ENCODE peak calls at places on chromosomes 6 and 20, in five cellular contexts. S is GM23248, J is cardiac fibroblast, V is left ventricle myocardium inferior, E is fibroblast of lung. M is an unnamed sample.

GRCh38 chr20:7926767-7927166 is 13.5 kb downstream of the HAO1 start:
- DNase-seq in S (peak), J (peak), V (no peak), E (peak), M (peak)

GRCh38 chr6:143647712-143648111 is 30.1 kb upstream of the PHACTR2 start:
- DNase-seq in S (no peak), J (no peak), V (no peak), E (no peak), M (no peak)

GRCh38 chr6:168167431-168168315 is 88.7 kb upstream of the FRMD1 start:
- DNase-seq in S (no peak), J (no peak), V (no peak), E (no peak), M (no peak)

GRCh38 chr6:169194737-169195136 is 58.9 kb downstream of the THBS2 start:
- DNase-seq in S (no peak), J (no peak), V (no peak), E (no peak), M (no peak)

GRCh38 chr6:157443066-157443800 is 62.2 kb downstream of the ZDHHC14 start:
- DNase-seq in S (peak), J (peak), V (no peak), E (peak), M (no peak)

GRCh38 chr6:170449835-170450753 is 103.0 kb downstream of the PSMB1 start:
- DNase-seq in S (no peak), J (no peak), V (no peak), E (no peak), M (no peak)

GRCh38 chr20:13243826-13244376 is 22.8 kb downstream of the ISM1 start:
- DNase-seq in S (peak), J (no peak), V (no peak), E (no peak), M (no peak)

GRCh38 chr20:11807070-11807741 is 110.5 kb upstream of the BTBD3 start:
- DNase-seq in S (peak), J (peak), V (no peak), E (peak), M (peak)

GRCh38 chr6:108337721-108338120 is 42.9 kb downstream of the AFG1L start:
- DNase-seq in S (no peak), J (peak), V (no peak), E (no peak), M (no peak)

GRCh38 chr6:136599324-136600011 is 49.2 kb upstream of the MAP7 start:
- DNase-seq in S (no peak), J (no peak), V (no peak), E (peak), M (no peak)

GRCh38 chr6:107847844-107848802 is 24.0 kb upstream of the SCML4 start:
- DNase-seq in S (peak), J (peak), V (peak), E (peak), M (peak)

DNA sequence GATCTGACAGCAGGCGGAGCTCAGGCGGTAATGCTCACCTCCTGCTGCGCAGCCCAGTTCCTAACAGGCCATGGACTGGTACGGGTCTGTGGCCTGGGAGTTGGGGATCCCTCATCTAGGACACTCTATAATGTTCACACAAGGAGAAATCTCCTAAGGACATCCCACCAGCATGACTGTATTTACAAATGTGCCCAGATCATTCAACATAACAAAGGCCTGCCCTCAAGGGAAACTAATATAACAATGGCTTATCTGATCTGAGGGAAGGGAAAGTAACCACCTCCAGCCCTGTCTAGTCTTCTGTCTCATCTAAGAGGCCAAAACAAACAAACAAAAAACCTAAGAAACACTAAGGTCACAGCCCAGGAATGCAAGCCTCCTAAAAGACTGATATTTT is 232.8 kb downstream of the RNGTT start:
- DNase-seq in S (peak), J (peak), V (no peak), E (peak), M (peak)
- H3K4me3 ChIP-seq in S (no peak), J (no peak), V (no peak), E (no peak), M (no peak)

DNA sequence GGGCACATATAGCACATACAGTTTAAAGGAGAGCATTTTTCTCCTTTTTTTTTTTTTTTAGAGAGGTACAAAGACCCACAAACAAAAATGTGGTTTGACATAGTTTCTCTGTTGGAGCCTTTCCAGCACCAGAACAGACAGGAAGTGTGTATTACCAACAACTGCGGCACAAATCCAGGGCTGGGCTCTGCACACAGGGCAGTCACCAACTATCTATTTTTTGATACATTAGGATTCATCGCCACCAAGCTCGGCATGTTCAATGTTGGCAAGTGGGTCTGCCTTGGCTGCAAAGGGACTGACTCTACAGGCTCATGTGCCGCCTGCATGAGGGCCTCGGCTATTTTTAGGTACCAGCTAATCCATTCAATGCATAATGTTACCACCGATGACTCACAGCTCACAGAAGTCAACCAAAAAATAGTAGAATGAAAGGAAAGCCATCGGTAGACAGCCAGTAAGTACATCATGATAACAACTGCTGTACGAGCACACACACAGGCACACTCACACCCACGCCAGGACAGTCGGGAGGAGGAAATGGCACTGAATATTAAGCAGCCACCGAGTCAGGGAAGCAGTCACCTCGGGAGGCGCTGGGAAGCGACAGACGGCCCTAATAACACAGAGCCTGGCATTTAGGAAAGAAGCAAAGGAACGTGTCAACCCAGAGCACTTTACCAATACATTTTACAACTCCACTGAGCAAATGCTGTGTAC is 81.6 kb downstream of the GMPR start:
- DNase-seq in S (peak), J (peak), V (peak), E (peak), M (peak)
- H3K4me3 ChIP-seq in S (peak), J (peak), V (peak), E (peak), M (peak)

GRCh38 chr20:58042626-58043025 is 185.8 kb downstream of the ANKRD60 start:
- DNase-seq in S (peak), J (no peak), V (no peak), E (no peak), M (no peak)
- H3K4me3 ChIP-seq in S (no peak), J (no peak), V (no peak), E (no peak), M (no peak)

GRCh38 chr6:85127179-85127498 is 322.7 kb upstream of the NT5E start:
- DNase-seq in S (no peak), J (no peak), V (no peak), E (no peak), M (no peak)

GRCh38 chr6:85127696-85128225 is 322.1 kb upstream of the NT5E start:
- DNase-seq in S (peak), J (no peak), V (no peak), E (no peak), M (peak)

GRCh38 chr6:85129881-85130280 is 320.0 kb upstream of the NT5E start:
- DNase-seq in S (peak), J (peak), V (no peak), E (no peak), M (no peak)

GRCh38 chr6:85124472-85125428 is 325.1 kb upstream of the NT5E start:
- DNase-seq in S (peak), J (peak), V (no peak), E (no peak), M (no peak)

GRCh38 chr6:85126448-85127178 is 323.3 kb upstream of the NT5E start:
- DNase-seq in S (peak), J (peak), V (peak), E (peak), M (peak)
- H3K4me3 ChIP-seq in S (peak), J (no peak), V (no peak), E (no peak), M (no peak)

DNA sequence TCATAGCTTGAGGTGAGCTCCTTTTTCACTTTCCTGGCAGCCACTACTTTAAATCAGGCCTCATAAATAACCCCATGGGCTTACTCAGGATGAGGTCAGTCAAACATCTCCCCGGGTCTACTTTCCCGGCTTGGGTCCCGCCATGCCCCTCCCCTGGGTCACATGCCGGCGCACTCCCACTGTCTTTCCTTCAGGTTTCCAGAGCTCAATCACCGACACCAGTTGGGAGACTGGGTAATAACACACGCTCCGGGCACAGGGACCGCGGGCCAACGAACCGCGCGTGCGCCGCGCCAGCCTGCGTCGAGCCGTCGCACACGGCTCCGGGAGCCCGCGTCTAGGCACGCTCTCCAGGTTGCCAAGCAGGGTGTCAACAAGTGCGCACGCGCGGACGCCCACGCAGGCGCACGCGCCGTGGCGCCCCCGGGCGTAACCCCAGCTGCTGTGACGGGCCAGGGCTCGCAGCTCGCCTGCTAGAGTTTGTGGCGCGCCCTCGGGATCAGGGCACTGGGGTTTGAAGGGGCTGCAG is 31.6 kb downstream of the TFAP2B start:
- DNase-seq in S (no peak), J (no peak), V (no peak), E (no peak), M (no peak)
- H3K4me3 ChIP-seq in S (no peak), J (no peak), V (peak), E (no peak), M (no peak)

GRCh38 chr6:125750692-125751333 is 1.4 kb downstream of the HEY2 start:
- DNase-seq in S (no peak), J (no peak), V (no peak), E (no peak), M (no peak)
- H3K4me3 ChIP-seq in S (no peak), J (no peak), V (peak), E (no peak), M (no peak)

GRCh38 chr6:18405477-18406293 is 18.5 kb downstream of the RNF144B start:
- DNase-seq in S (peak), J (peak), V (no peak), E (peak), M (peak)
- H3K4me3 ChIP-seq in S (peak), J (no peak), V (no peak), E (no peak), M (no peak)

DNA sequence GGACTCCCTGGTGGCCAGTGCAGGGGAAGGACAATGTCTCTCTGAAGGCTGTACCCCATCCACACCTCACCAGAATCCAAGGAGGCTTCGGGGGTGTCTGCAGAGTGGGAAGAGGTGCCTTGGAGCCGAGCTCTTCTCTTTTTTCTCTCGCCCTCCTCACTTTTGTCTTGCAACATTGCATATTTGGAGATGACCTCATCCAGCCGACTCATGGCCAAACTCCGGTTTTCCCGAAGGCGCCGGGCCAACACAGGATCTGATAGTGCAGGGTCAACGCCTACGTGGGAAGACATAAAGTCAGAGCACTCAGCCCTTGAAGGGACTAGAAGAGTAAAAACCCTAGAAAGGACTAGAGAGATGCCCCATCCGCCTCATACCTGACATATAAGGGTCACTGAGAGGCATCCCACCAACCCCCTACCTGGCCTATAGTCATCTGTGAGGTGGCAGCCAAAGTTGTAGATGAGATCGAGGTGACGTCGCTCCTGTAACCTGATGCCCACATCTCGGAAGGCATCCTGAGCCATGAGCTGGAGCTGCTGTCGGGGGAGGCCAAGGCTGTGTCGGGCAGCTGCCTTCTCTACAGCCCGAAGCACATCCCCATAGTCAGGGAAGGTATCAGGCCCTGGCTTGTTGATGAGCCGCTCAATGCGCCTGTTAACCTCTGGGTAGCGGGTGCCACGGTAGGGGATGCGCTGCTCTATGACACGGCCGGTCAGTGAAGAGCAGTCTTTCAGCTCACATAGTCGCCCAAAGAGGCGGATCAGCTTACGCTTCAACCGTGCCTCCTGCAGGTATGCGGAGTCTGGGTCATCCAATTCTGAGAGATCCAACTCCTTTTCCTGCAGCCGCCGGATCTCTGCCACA is 3.0 kb upstream of the ZBTB22 start:
- DNase-seq in S (peak), J (peak), V (peak), E (peak), M (no peak)
- H3K4me3 ChIP-seq in S (peak), J (peak), V (peak), E (peak), M (no peak)